ENCODE peak calls at places on chromosomes 16 and 17, in ten cellular contexts. M is CD8-positive, alpha-beta memory T cell; L is cerebellar nuclear complex; K is CD8-positive, alpha-beta T cell; V is RCC 7860; R is SK-N-SH; F is amniotic epithelial cell; W is left lung; O is activated T-cell treated with anti-CD3 and anti-CD28 coated beads, Interleukin-2, amount 50 U/mL, for 72 hours; I is NCI-H2029. X is an unnamed sample.

GRCh38 chr17:50774225-50774803 is 7.0 kb upstream of the ANKRD40CL start:
- DNase-seq in M (no peak), I (no peak), R (no peak), L (no peak), K (no peak), O (no peak), W (no peak), V (no peak), F (no peak), X (no peak)

GRCh38 chr17:28372203-28372944 is 880 bp downstream of the SARM1 start:
- DNase-seq in M (no peak), L (no peak), V (no peak), K (no peak), F (peak), R (peak), W (no peak), O (peak), I (no peak), X (peak)

GRCh38 chr16:7744546-7745294 is 412.1 kb downstream of the RBFOX1 start:
- DNase-seq in O (no peak), I (no peak), V (no peak), L (no peak), M (no peak), R (no peak), K (no peak), F (no peak), W (no peak), X (no peak)

GRCh38 chr17:78269893-78270490 is 38.6 kb downstream of the TMEM235 start:
- DNase-seq in O (no peak), V (no peak), F (no peak), W (no peak), I (no peak), M (no peak), R (no peak), L (no peak), K (no peak), X (no peak)

GRCh38 chr17:43438626-43439529 is 40.1 kb downstream of the ARL4D start:
- DNase-seq in I (no peak), M (no peak), O (no peak), K (no peak), F (no peak), L (no peak), V (no peak), R (no peak), W (no peak), X (no peak)

GRCh38 chr17:7042507-7043194 is 1.2 kb downstream of the SLC16A11 start:
- DNase-seq in F (no peak), W (no peak), K (no peak), O (peak), M (peak), I (no peak), L (no peak), R (peak), V (no peak), X (no peak)

GRCh38 chr17:1976000-1976682 is 49.0 kb downstream of the RTN4RL1 start:
- DNase-seq in I (no peak), L (no peak), R (no peak), M (no peak), K (no peak), F (no peak), W (no peak), O (peak), V (no peak), X (no peak)

GRCh38 chr17:57735707-57736106 is 9.4 kb downstream of the CCDC182 start:
- DNase-seq in V (no peak), O (no peak), K (no peak), R (peak), F (no peak), W (no peak), L (no peak), M (no peak), I (peak), X (peak)

GRCh38 chr17:82112866-82113390 is 14.9 kb upstream of the FASN start:
- DNase-seq in O (no peak), R (no peak), W (no peak), K (no peak), V (no peak), M (no peak), L (no peak), F (no peak), I (no peak), X (no peak)